ENCODE peak calls at places on chromosomes 2 and 18, in nine cellular contexts. X, Z, A, K, C, Y, Q, I and B are unnamed samples.

GRCh38 chr18:23963443-23964185 is 50.9 kb upstream of the TTC39C start:
- DNase-seq in X (no peak), Z (no peak), A (no peak), K (no peak), C (peak), Y (no peak), Q (peak), I (no peak), B (no peak)

GRCh38 chr2:8151888-8152287 is 530.0 kb upstream of the ID2 start:
- DNase-seq in X (no peak), Z (no peak), A (no peak), K (no peak), C (no peak), Y (no peak), Q (no peak), I (no peak), B (no peak)

GRCh38 chr18:23283933-23284430 is 148.7 kb downstream of the CABLES1 start:
- DNase-seq in X (no peak), Z (peak), A (no peak), K (peak), C (no peak), Y (no peak), Q (peak), I (no peak), B (no peak)

GRCh38 chr2:73111300-73112025 is 1.3 kb downstream of the RAB11FIP5 start:
- DNase-seq in X (no peak), Z (peak), A (no peak), K (peak), C (peak), Y (peak), Q (peak), I (peak), B (peak)

GRCh38 chr2:42084231-42084671 is 36.4 kb downstream of the PKDCC start:
- DNase-seq in X (no peak), Z (peak), A (no peak), K (no peak), C (no peak), Y (no peak), Q (peak), I (no peak), B (no peak)

GRCh38 chr2:23312996-23313606 is 71.9 kb upstream of the KLHL29 start:
- DNase-seq in X (no peak), Z (peak), A (no peak), K (no peak), C (peak), Y (peak), Q (peak), I (no peak), B (no peak)

GRCh38 chr2:37934591-37935513 is 9.8 kb downstream of the RMDN2 start:
- DNase-seq in X (no peak), Z (no peak), A (no peak), K (no peak), C (no peak), Y (no peak), Q (no peak), I (no peak), B (no peak)

GRCh38 chr2:197835293-197835692 is 30.9 kb downstream of the PLCL1 start:
- DNase-seq in X (no peak), Z (no peak), A (no peak), K (no peak), C (no peak), Y (no peak), Q (no peak), I (no peak), B (no peak)

GRCh38 chr2:70627499-70627898 is 73.9 kb upstream of the TGFA start:
- DNase-seq in X (peak), Z (peak), A (peak), K (no peak), C (peak), Y (no peak), Q (peak), I (no peak), B (no peak)

GRCh38 chr2:134401789-134402188 is 147.9 kb downstream of the MGAT5 start:
- DNase-seq in X (no peak), Z (no peak), A (no peak), K (no peak), C (peak), Y (no peak), Q (peak), I (no peak), B (no peak)

GRCh38 chr18:70288171-70288850 is 534 bp upstream of the SOCS6 start:
- DNase-seq in X (no peak), Z (peak), A (no peak), K (no peak), C (peak), Y (peak), Q (peak), I (no peak), B (no peak)

GRCh38 chr2:236674238-236674637 is 104.6 kb downstream of the ACKR3 start:
- DNase-seq in X (no peak), Z (no peak), A (no peak), K (no peak), C (no peak), Y (no peak), Q (no peak), I (no peak), B (no peak)

GRCh38 chr2:143974262-143974661 is 545.7 kb downstream of the ZEB2 start:
- DNase-seq in X (peak), Z (peak), A (no peak), K (no peak), C (no peak), Y (no peak), Q (peak), I (no peak), B (no peak)

GRCh38 chr2:86393521-86394490 is 47.4 kb upstream of the KDM3A start:
- DNase-seq in X (no peak), Z (peak), A (no peak), K (peak), C (peak), Y (peak), Q (peak), I (no peak), B (no peak)

GRCh38 chr2:110167326-110167955 is 37.4 kb downstream of the NPHP1 start:
- DNase-seq in X (no peak), Z (peak), A (no peak), K (no peak), C (no peak), Y (no peak), Q (no peak), I (no peak), B (no peak)

GRCh38 chr18:11857177-11857887 is 6.1 kb downstream of the CHMP1B start:
- DNase-seq in X (peak), Z (peak), A (no peak), K (peak), C (peak), Y (no peak), Q (peak), I (no peak), B (no peak)

GRCh38 chr2:200812122-200813022 is 662 bp downstream of the BZW1 start:
- DNase-seq in X (no peak), Z (peak), A (no peak), K (peak), C (peak), Y (peak), Q (peak), I (peak), B (peak)

GRCh38 chr2:23384551-23385349 is at the start of gene KLHL29:
- DNase-seq in X (peak), Z (peak), A (peak), K (peak), C (peak), Y (peak), Q (peak), I (peak), B (peak)

GRCh38 chr2:19462228-19462627 is 103.8 kb upstream of the OSR1 start:
- DNase-seq in X (no peak), Z (no peak), A (no peak), K (no peak), C (no peak), Y (no peak), Q (no peak), I (no peak), B (no peak)

GRCh38 chr2:241036397-241036963 is 38.1 kb downstream of the SNED1 start:
- DNase-seq in X (no peak), Z (no peak), A (peak), K (no peak), C (no peak), Y (no peak), Q (peak), I (peak), B (no peak)

GRCh38 chr2:109478906-109479493 is 134.8 kb downstream of the SEPTIN10 start:
- DNase-seq in X (no peak), Z (no peak), A (no peak), K (no peak), C (no peak), Y (no peak), Q (no peak), I (no peak), B (no peak)

GRCh38 chr2:137255990-137256389 is 490.6 kb downstream of the THSD7B start:
- DNase-seq in X (no peak), Z (no peak), A (no peak), K (peak), C (no peak), Y (no peak), Q (peak), I (no peak), B (no peak)

GRCh38 chr2:33671198-33671597 is 72.1 kb upstream of the FAM98A start:
- DNase-seq in X (no peak), Z (no peak), A (no peak), K (no peak), C (no peak), Y (no peak), Q (no peak), I (no peak), B (no peak)

GRCh38 chr2:167196461-167197252 is 308.4 kb downstream of the XIRP2 start:
- DNase-seq in X (peak), Z (peak), A (peak), K (no peak), C (peak), Y (no peak), Q (peak), I (no peak), B (no peak)

GRCh38 chr2:23712756-23713151 is 214.2 kb downstream of the ATAD2B start:
- DNase-seq in X (no peak), Z (no peak), A (no peak), K (no peak), C (no peak), Y (no peak), Q (no peak), I (no peak), B (no peak)

GRCh38 chr18:79348066-79348465 is 47.7 kb upstream of the NFATC1 start:
- DNase-seq in X (no peak), Z (no peak), A (no peak), K (no peak), C (no peak), Y (no peak), Q (peak), I (no peak), B (no peak)

GRCh38 chr18:73461038-73461779 is 593.4 kb upstream of the NETO1 start:
- DNase-seq in X (no peak), Z (peak), A (no peak), K (no peak), C (peak), Y (no peak), Q (no peak), I (no peak), B (no peak)

GRCh38 chr2:195202163-195202845 is 454.7 kb upstream of the SLC39A10 start:
- DNase-seq in X (no peak), Z (peak), A (no peak), K (peak), C (no peak), Y (no peak), Q (peak), I (no peak), B (no peak)

GRCh38 chr2:68908392-68908970 is 37.3 kb upstream of the BMP10 start:
- DNase-seq in X (peak), Z (peak), A (peak), K (peak), C (no peak), Y (no peak), Q (peak), I (peak), B (peak)

GRCh38 chr2:29627366-29627765 is 294.0 kb downstream of the ALK start:
- DNase-seq in X (peak), Z (peak), A (no peak), K (peak), C (no peak), Y (no peak), Q (peak), I (no peak), B (no peak)

GRCh38 chr2:63488118-63488713 is 100.1 kb downstream of the WDPCP start:
- DNase-seq in X (peak), Z (peak), A (no peak), K (no peak), C (peak), Y (peak), Q (peak), I (no peak), B (no peak)

GRCh38 chr2:224982910-224983688 is 59.2 kb downstream of the DOCK10 start:
- DNase-seq in X (peak), Z (peak), A (no peak), K (no peak), C (no peak), Y (no peak), Q (peak), I (peak), B (no peak)

GRCh38 chr18:39732918-39733317 is 2167.3 kb upstream of the CELF4 start:
- DNase-seq in X (no peak), Z (no peak), A (no peak), K (no peak), C (no peak), Y (no peak), Q (peak), I (no peak), B (no peak)

GRCh38 chr2:108325756-108326155 is 37.1 kb downstream of the SULT1C2 start:
- DNase-seq in X (no peak), Z (no peak), A (no peak), K (peak), C (no peak), Y (no peak), Q (peak), I (no peak), B (no peak)